ENCODE peak calls at places on chromosomes 5 and 9, in six cellular contexts. G, X, V, S, F and N are unnamed samples.

GRCh38 chr5:10317825-10318682 is 10.4 kb upstream of the CMBL start:
- DNase-seq in G (no peak), X (no peak), V (no peak), S (no peak), F (no peak), N (no peak)

GRCh38 chr9:2242778-2243395 is 227.7 kb downstream of the SMARCA2 start:
- DNase-seq in G (peak), X (peak), V (no peak), S (no peak), F (no peak), N (no peak)

GRCh38 chr5:154430961-154431630 is 14.7 kb upstream of the SAP30L start:
- DNase-seq in G (no peak), X (no peak), V (no peak), S (no peak), F (no peak), N (no peak)

GRCh38 chr9:4831119-4831518 is 38.4 kb downstream of the RCL1 start:
- DNase-seq in G (no peak), X (no peak), V (no peak), S (no peak), F (no peak), N (no peak)

GRCh38 chr5:33233013-33233463 is 207.7 kb upstream of the TARS1 start:
- DNase-seq in G (no peak), X (peak), V (no peak), S (no peak), F (no peak), N (no peak)

GRCh38 chr9:94611638-94612068 is 18.0 kb upstream of the FBP2 start:
- DNase-seq in G (peak), X (no peak), V (no peak), S (no peak), F (no peak), N (no peak)

GRCh38 chr9:27750571-27750970 is 177.3 kb upstream of the C9orf72 start:
- DNase-seq in G (no peak), X (no peak), V (no peak), S (no peak), F (no peak), N (no peak)

GRCh38 chr9:84736076-84736475 is 66.5 kb downstream of the NTRK2 start:
- DNase-seq in G (no peak), X (peak), V (no peak), S (no peak), F (no peak), N (no peak)

GRCh38 chr9:122218070-122218884 is 10.5 kb downstream of the LHX6 start:
- DNase-seq in G (no peak), X (no peak), V (no peak), S (peak), F (no peak), N (no peak)

GRCh38 chr9:114278881-114279570 is 43.9 kb upstream of the ORM1 start:
- DNase-seq in G (no peak), X (peak), V (peak), S (peak), F (peak), N (peak)

GRCh38 chr9:4137234-4137633 is 162.6 kb downstream of the GLIS3 start:
- DNase-seq in G (no peak), X (peak), V (no peak), S (peak), F (peak), N (no peak)

GRCh38 chr9:90832251-90832650 is 30.6 kb downstream of the SYK start:
- DNase-seq in G (no peak), X (no peak), V (no peak), S (no peak), F (no peak), N (no peak)

DNA sequence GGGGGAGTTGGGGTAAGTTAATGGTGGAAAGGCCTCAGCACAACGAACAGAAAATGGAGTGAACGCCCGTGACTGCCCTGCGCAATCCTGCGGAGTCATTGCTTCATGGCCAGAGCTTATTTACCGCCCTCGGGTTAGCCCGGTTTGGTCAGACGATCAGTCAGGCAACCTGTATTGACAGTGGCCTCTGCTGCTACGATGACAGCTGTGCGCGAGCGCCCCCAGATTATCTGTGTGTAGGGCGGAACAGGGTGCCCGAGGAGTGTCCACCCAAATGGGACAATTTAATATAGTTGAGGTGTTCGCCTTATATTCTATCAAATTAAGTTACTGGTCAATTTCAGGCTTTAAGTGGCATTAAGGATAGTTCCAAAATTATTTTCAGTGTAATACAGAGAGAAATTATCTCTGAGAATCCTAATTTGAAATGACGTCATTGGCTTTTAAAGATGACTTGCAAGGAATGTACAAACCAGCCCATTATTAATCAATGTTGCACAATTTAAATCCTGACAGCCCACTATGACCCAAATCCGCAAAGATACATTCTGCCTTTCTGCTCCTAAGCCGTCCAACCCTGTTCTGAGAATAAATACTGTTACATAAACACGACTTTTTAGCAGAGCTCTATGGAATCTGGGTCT is 879 bp upstream of the UBQLN1 start:
- DNase-seq in G (peak), X (peak), V (peak), S (peak), F (peak), N (peak)
- TF ChIP-seq CTCF in G (no peak), X (no peak), V (no peak), S (peak), F (peak), N (no peak)

DNA sequence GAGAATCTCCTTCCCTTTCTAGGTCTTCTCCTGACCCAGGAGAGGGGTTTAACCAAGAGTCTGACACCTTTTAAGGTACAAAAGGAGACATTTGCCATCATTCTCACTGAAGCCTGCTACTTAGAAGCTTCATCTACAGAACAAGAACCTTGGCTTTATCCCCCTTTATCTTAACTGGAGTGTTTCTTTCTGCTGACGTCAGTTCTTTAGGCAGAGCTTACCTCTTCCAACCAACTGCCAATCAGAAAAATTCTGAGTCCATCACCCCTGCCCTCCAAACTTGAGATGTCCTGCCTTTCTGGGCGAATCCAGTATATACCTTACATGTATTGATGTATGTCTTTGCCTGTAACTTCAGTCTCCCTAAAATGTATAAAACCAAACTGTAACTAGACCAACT is 37.2 kb downstream of the PLEKHG4B start:
- DNase-seq in G (no peak), X (no peak), V (no peak), S (no peak), F (no peak), N (no peak)
- TF ChIP-seq CTCF in G (no peak), X (no peak), V (no peak), S (no peak), F (no peak), N (no peak)

GRCh38 chr9:112997236-112997941 is 14.6 kb downstream of the ZNF883 start:
- DNase-seq in G (no peak), X (no peak), V (no peak), S (no peak), F (no peak), N (no peak)
- TF ChIP-seq CTCF in G (no peak), X (no peak), V (no peak), S (no peak), F (no peak), N (no peak)

GRCh38 chr9:126705767-126706697 is 92.3 kb downstream of the LMX1B start:
- DNase-seq in G (peak), X (peak), V (peak), S (peak), F (peak), N (peak)
- TF ChIP-seq CTCF in G (peak), X (peak), V (peak), S (peak), F (peak), N (peak)

DNA sequence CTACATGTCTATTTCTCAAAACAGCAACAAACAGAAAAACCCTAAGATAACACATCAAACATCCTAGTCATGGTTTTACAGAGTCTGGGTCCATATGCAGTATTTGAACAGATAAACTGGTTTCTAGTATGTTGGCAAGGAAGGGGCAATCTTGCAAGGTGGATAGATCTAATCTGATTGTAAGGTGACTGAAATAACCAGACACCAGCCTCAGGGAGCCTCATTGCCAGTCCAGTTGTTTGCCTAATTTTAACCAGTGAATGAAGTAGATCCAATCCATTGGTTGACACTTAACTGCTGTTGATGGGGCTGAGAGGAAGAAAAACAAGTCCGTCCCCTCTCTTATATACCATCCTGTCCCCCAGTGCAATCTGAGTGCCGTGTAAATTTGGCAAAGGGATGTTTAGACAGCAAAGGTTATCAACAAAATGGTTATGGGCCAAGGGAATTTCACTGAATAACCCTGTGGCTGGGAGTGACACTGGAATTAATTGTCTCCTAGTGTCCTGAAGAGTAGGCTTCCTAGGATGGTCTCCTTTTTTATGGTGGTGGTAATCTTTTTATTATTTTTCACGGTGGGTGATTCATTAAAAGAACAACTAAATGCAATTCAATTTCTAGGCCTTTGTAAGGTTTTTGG is 244.1 kb downstream of the PIK3R1 start:
- DNase-seq in G (no peak), X (no peak), V (no peak), S (no peak), F (no peak), N (no peak)
- TF ChIP-seq CTCF in G (no peak), X (no peak), V (no peak), S (no peak), F (no peak), N (no peak)

GRCh38 chr9:133868203-133868602 is 123.9 kb downstream of the VAV2 start:
- DNase-seq in G (no peak), X (no peak), V (no peak), S (no peak), F (no peak), N (no peak)
- TF ChIP-seq CTCF in G (no peak), X (no peak), V (no peak), S (no peak), F (no peak), N (no peak)

DNA sequence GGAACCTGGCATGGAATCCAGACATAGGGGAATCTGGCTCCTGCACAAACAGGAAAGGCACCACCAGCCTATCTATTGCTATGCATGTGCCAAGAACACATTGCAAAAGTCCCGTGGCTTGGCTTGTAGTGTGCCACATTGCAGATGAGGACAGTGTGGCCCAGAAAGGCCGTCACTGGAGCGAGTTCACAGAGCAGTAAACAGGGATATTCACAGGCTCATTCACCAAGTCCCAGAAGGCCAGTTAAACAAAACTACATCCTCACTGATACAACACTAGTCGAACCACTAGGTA is 39.6 kb upstream of the TRIM32 start:
- DNase-seq in G (peak), X (no peak), V (no peak), S (no peak), F (no peak), N (no peak)
- TF ChIP-seq CTCF in G (no peak), X (no peak), V (no peak), S (peak), F (no peak), N (no peak)

DNA sequence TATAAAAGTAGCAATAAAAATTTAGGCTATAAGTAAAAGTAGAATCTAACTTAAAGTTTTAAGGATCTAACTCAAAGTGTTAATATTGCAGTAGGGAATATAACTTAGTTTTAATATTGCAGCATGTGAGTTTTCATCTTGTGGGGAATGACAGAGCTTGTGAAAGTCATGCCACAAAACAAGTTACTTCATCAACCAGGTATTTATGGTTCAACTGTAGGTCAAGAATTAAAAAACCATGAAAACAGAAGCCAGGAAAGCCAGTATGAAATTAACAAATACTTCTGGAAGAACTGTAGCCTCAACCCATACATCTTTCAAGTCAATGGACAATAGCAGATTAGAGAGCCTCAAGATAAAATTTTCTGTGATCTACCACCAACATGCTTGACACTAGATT is 19.0 kb downstream of the HMGCS1 start:
- DNase-seq in G (no peak), X (peak), V (no peak), S (no peak), F (no peak), N (no peak)
- TF ChIP-seq CTCF in G (no peak), X (no peak), V (no peak), S (no peak), F (no peak), N (no peak)

DNA sequence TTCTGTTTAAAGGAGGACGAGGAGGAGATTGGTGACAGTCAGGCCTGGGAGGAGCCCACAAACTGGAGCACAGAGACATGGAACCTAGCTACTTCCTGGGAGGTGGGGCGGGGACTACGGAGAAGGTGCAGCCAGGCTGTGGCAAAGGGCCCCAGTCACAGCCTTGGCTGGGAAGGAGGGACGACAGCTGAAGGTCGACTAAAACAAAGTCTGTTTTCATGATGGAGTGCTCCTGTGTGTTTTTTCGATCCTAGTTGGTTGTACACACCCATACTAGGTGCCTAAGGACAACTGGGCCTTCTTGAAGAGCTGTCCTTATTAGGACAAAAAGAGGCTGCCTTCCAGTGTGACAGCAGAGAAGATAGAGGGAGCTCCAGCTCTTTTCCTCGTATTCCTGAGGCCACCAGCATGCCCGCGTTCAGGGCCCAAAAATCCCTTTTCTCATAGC is 2.9 kb downstream of the CCDC107 start:
- DNase-seq in G (peak), X (peak), V (no peak), S (no peak), F (peak), N (no peak)
- TF ChIP-seq CTCF in G (peak), X (peak), V (no peak), S (peak), F (peak), N (no peak)